ENCODE peak calls at places on chromosomes 16 and 17, in seven cellular contexts. S is SK-N-SH, V is H1, U is GM12891, Z is GM12878, D is HepG2, A is K562. P is an unnamed sample.

GRCh38 chr16:30053376-30054015 is 12.1 kb upstream of the ALDOA start:
- DNase-seq in S (no peak), V (no peak), U (no peak), Z (no peak), D (no peak), A (peak; percentile 27), P (no peak)

GRCh38 chr16:26648851-26649250 is 417.9 kb upstream of the C16orf82 start:
- DNase-seq in S (no peak), V (no peak), U (no peak), Z (no peak), D (no peak), A (no peak), P (no peak)

GRCh38 chr17:66764559-66764958 is 70.4 kb upstream of the CACNG5 start:
- DNase-seq in S (no peak), V (no peak), U (no peak), Z (no peak), D (no peak), A (no peak), P (no peak)

GRCh38 chr16:81515281-81515680 is 70.7 kb downstream of the CMIP start:
- DNase-seq in S (no peak), V (no peak), U (no peak), Z (no peak), D (no peak), A (no peak), P (no peak)

GRCh38 chr16:52721331-52721730 is 174.4 kb upstream of the TOX3 start:
- DNase-seq in S (no peak), V (no peak), U (no peak), Z (no peak), D (no peak), A (no peak), P (no peak)

GRCh38 chr17:35063514-35064223 is at the start of gene RFFL:
- DNase-seq in S (peak; percentile 23), V (peak; percentile 75), U (peak; percentile 48), Z (peak; percentile 98), D (peak; percentile 98), A (peak; percentile 84), P (peak; percentile 49)

GRCh38 chr17:48121921-48122650 is 14.5 kb downstream of the SNX11 start:
- DNase-seq in S (no peak), V (no peak), U (no peak), Z (no peak), D (no peak), A (no peak), P (no peak)

GRCh38 chr17:76822184-76822778 is 45.9 kb upstream of the MGAT5B start:
- DNase-seq in S (no peak), V (no peak), U (no peak), Z (no peak), D (no peak), A (no peak), P (no peak)

GRCh38 chr16:89002851-89003830 is 26.1 kb upstream of the CBFA2T3 start:
- DNase-seq in S (peak; percentile 64), V (peak; percentile 44), U (no peak), Z (no peak), D (no peak), A (no peak), P (no peak)

GRCh38 chr16:16073884-16074781 is 124.7 kb downstream of the ABCC1 start:
- DNase-seq in S (no peak), V (peak; percentile 56), U (no peak), Z (no peak), D (peak; percentile 58), A (no peak), P (no peak)

GRCh38 chr17:48262982-48263586 is 155.5 kb downstream of the SNX11 start:
- DNase-seq in S (no peak), V (no peak), U (no peak), Z (no peak), D (no peak), A (peak; percentile 36), P (no peak)

GRCh38 chr16:89289428-89290395 is 72.2 kb downstream of the ZNF778 start:
- DNase-seq in S (peak; percentile 98), V (peak; percentile 92), U (peak; percentile 99), Z (no peak), D (peak; percentile 73), A (peak; percentile 93), P (peak; percentile 98)

GRCh38 chr17:19771971-19772630 is 24.0 kb upstream of the ALDH3A1 start:
- DNase-seq in S (no peak), V (no peak), U (no peak), Z (no peak), D (no peak), A (no peak), P (no peak)

GRCh38 chr17:50520483-50520882 is 12.1 kb upstream of the EPN3 start:
- DNase-seq in S (no peak), V (no peak), U (no peak), Z (no peak), D (no peak), A (no peak), P (no peak)

GRCh38 chr17:73991260-73991659 is 212.2 kb upstream of the RPL38 start:
- DNase-seq in S (no peak), V (no peak), U (no peak), Z (no peak), D (no peak), A (no peak), P (no peak)

GRCh38 chr17:67221062-67221998 is 23.7 kb downstream of the HELZ start:
- DNase-seq in S (peak; percentile 56), V (no peak), U (no peak), Z (no peak), D (peak; percentile 34), A (peak; percentile 45), P (no peak)

GRCh38 chr16:63461248-63461841 is 1425.1 kb upstream of the CDH8 start:
- DNase-seq in S (peak; percentile 18), V (peak; percentile 50), U (no peak), Z (no peak), D (peak; percentile 25), A (no peak), P (no peak)

GRCh38 chr17:45131616-45132301 is 556 bp downstream of the PLCD3 start:
- DNase-seq in S (peak; percentile 87), V (peak; percentile 93), U (no peak), Z (no peak), D (no peak), A (peak; percentile 68), P (no peak)

GRCh38 chr17:15306406-15306970 is 34.9 kb downstream of the TEKT3 start:
- DNase-seq in S (no peak), V (no peak), U (no peak), Z (no peak), D (no peak), A (no peak), P (no peak)

GRCh38 chr17:16889088-16889465 is 82.8 kb downstream of the TNFRSF13B start:
- DNase-seq in S (no peak), V (no peak), U (no peak), Z (no peak), D (no peak), A (no peak), P (no peak)

GRCh38 chr17:71572343-71572742 is 548.5 kb upstream of the SOX9 start:
- DNase-seq in S (no peak), V (no peak), U (no peak), Z (no peak), D (no peak), A (no peak), P (no peak)

GRCh38 chr16:77946834-77947233 is 75.5 kb upstream of the CLEC3A start:
- DNase-seq in S (peak; percentile 23), V (no peak), U (no peak), Z (no peak), D (no peak), A (peak; percentile 7), P (no peak)

GRCh38 chr16:77955127-77955526 is 67.2 kb upstream of the CLEC3A start:
- DNase-seq in S (no peak), V (no peak), U (no peak), Z (no peak), D (no peak), A (no peak), P (no peak)

GRCh38 chr16:77949445-77949844 is 72.9 kb upstream of the CLEC3A start:
- DNase-seq in S (no peak), V (no peak), U (no peak), Z (no peak), D (no peak), A (no peak), P (no peak)

GRCh38 chr16:77956231-77956630 is 66.1 kb upstream of the CLEC3A start:
- DNase-seq in S (no peak), V (no peak), U (no peak), Z (no peak), D (no peak), A (no peak), P (no peak)

DNA sequence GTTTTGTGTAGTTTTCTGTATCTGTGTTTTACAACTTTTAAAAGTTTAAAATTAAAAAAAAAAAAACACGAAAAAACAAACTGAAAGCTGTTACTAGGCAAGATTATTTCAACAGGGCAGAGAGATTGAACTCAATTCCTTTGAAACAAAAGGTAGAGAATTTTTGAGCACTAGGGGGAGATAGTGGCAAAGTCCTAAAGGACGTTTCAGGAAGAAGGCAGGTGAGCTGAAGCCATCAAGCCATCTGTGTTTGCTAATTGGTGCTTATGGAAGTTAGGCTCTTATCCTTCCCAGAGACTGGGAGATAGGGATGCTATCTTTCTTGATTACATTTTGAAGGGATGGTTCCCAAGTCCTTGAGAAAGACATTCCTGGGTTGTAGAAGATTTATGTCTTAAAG is 70.6 kb upstream of the CLEC3A start:
- DNase-seq in S (peak; percentile 22), V (no peak), U (peak; percentile 20), Z (peak; percentile 21), D (peak; percentile 50), A (peak; percentile 30), P (no peak)
- TF ChIP-seq TAF1 in S (no peak), V (no peak), U (no peak), Z (no peak), D (no peak), A (no peak), P (no peak)

GRCh38 chr17:78081551-78081950 is 47.0 kb downstream of the TMC6 start:
- DNase-seq in S (no peak), V (no peak), U (no peak), Z (no peak), D (no peak), A (no peak), P (no peak)

GRCh38 chr17:78088529-78088928 is 40.0 kb downstream of the TMC6 start:
- DNase-seq in S (no peak), V (no peak), U (no peak), Z (no peak), D (no peak), A (no peak), P (no peak)

GRCh38 chr17:78079253-78079652 is 49.3 kb downstream of the TMC6 start:
- DNase-seq in S (no peak), V (no peak), U (no peak), Z (no peak), D (no peak), A (no peak), P (no peak)

GRCh38 chr17:78086740-78087139 is 41.8 kb downstream of the TMC6 start:
- DNase-seq in S (no peak), V (no peak), U (no peak), Z (no peak), D (no peak), A (no peak), P (no peak)

GRCh38 chr17:78082988-78083387 is 45.6 kb downstream of the TMC6 start:
- DNase-seq in S (no peak), V (no peak), U (no peak), Z (no peak), D (no peak), A (no peak), P (no peak)
- TF ChIP-seq POLR2AphosphoS5 in S (no peak), V (no peak), U (no peak), Z (no peak), D (no peak), A (no peak), P (no peak)

GRCh38 chr16:20181386-20181785 is 107.7 kb upstream of the GPR139 start:
- DNase-seq in S (no peak), V (no peak), U (no peak), Z (no peak), D (no peak), A (no peak), P (no peak)
- TF ChIP-seq TAF1 in S (no peak), V (no peak), U (no peak), Z (no peak), D (no peak), A (no peak), P (no peak)

GRCh38 chr16:74998481-74999207 is at the start of gene ZNRF1:
- DNase-seq in S (peak; percentile 98), V (peak; percentile 94), U (peak; percentile 86), Z (peak; percentile 73), D (peak; percentile 82), A (peak; percentile 95), P (peak; percentile 84)
- TF ChIP-seq POLR2AphosphoS5 in S (peak; percentile 23), V (peak; percentile 28), U (no peak), Z (no peak), D (peak; percentile 55), A (peak; percentile 21), P (no peak)

P was measured in GM12892.